ENCODE peak calls at places on chromosomes 1 and 21, in seven cellular contexts. One of them, this sample, is unnamed.

GRCh38 chr1:40909281-40909680 is 47.1 kb upstream of the CITED4 start:
- DNase-seq in fibroblast of lung: no peak
- DNase-seq in choroid plexus epithelial cell: no peak
- DNase-seq in bronchial epithelial cell: no peak
- DNase-seq in endodermal cell: no peak
- DNase-seq in progenitor cell of endocrine pancreas: no peak
- DNase-seq in uterus: no peak
- DNase-seq in this sample: no peak

GRCh38 chr1:97677702-97678101 is 243.1 kb downstream of the DPYD start:
- DNase-seq in uterus: no peak
- DNase-seq in choroid plexus epithelial cell: no peak
- DNase-seq in endodermal cell: no peak
- DNase-seq in bronchial epithelial cell: peak; percentile 12
- DNase-seq in progenitor cell of endocrine pancreas: no peak
- DNase-seq in fibroblast of lung: no peak
- DNase-seq in this sample: no peak

GRCh38 chr1:241109039-241109438 is 248.0 kb downstream of the RGS7 start:
- DNase-seq in progenitor cell of endocrine pancreas: no peak
- DNase-seq in endodermal cell: no peak
- DNase-seq in fibroblast of lung: no peak
- DNase-seq in choroid plexus epithelial cell: no peak
- DNase-seq in uterus: no peak
- DNase-seq in bronchial epithelial cell: no peak
- DNase-seq in this sample: no peak

GRCh38 chr1:88773540-88774150 is 89.6 kb downstream of the PKN2 start:
- DNase-seq in endodermal cell: no peak
- DNase-seq in fibroblast of lung: peak; percentile 46
- DNase-seq in progenitor cell of endocrine pancreas: no peak
- DNase-seq in uterus: no peak
- DNase-seq in bronchial epithelial cell: peak; percentile 90
- DNase-seq in choroid plexus epithelial cell: peak; percentile 62
- DNase-seq in this sample: no peak

GRCh38 chr1:17566892-17567291 is 27.4 kb downstream of the ARHGEF10L start:
- DNase-seq in endodermal cell: no peak
- DNase-seq in fibroblast of lung: no peak
- DNase-seq in uterus: no peak
- DNase-seq in progenitor cell of endocrine pancreas: no peak
- DNase-seq in choroid plexus epithelial cell: no peak
- DNase-seq in bronchial epithelial cell: no peak
- DNase-seq in this sample: no peak

GRCh38 chr21:37659874-37660273 is 256.4 kb downstream of the KCNJ6 start:
- DNase-seq in progenitor cell of endocrine pancreas: no peak
- DNase-seq in uterus: no peak
- DNase-seq in bronchial epithelial cell: no peak
- DNase-seq in fibroblast of lung: no peak
- DNase-seq in endodermal cell: no peak
- DNase-seq in choroid plexus epithelial cell: no peak
- DNase-seq in this sample: no peak

GRCh38 chr1:164648211-164649080 is 89.5 kb downstream of the PBX1 start:
- DNase-seq in bronchial epithelial cell: no peak
- DNase-seq in fibroblast of lung: no peak
- DNase-seq in choroid plexus epithelial cell: peak; percentile 70
- DNase-seq in endodermal cell: no peak
- DNase-seq in uterus: no peak
- DNase-seq in progenitor cell of endocrine pancreas: no peak
- DNase-seq in this sample: no peak

GRCh38 chr21:20949884-20950283 is 48.3 kb upstream of the NCAM2 start:
- DNase-seq in endodermal cell: no peak
- DNase-seq in choroid plexus epithelial cell: no peak
- DNase-seq in uterus: no peak
- DNase-seq in bronchial epithelial cell: no peak
- DNase-seq in fibroblast of lung: no peak
- DNase-seq in progenitor cell of endocrine pancreas: no peak
- DNase-seq in this sample: no peak

GRCh38 chr1:69172003-69173000 is 395.4 kb upstream of the LRRC7 start:
- DNase-seq in bronchial epithelial cell: peak; percentile 33
- DNase-seq in uterus: no peak
- DNase-seq in choroid plexus epithelial cell: peak; percentile 51
- DNase-seq in fibroblast of lung: peak; percentile 44
- DNase-seq in progenitor cell of endocrine pancreas: no peak
- DNase-seq in endodermal cell: no peak
- DNase-seq in this sample: no peak

GRCh38 chr1:241265428-241265827 is 91.6 kb downstream of the RGS7 start:
- DNase-seq in bronchial epithelial cell: no peak
- DNase-seq in progenitor cell of endocrine pancreas: no peak
- DNase-seq in uterus: no peak
- DNase-seq in endodermal cell: no peak
- DNase-seq in fibroblast of lung: no peak
- DNase-seq in choroid plexus epithelial cell: no peak
- DNase-seq in this sample: no peak

GRCh38 chr1:86914998-86915736 is 732 bp downstream of the HS2ST1 start:
- DNase-seq in uterus: peak; percentile 32
- DNase-seq in fibroblast of lung: peak; percentile 66
- DNase-seq in choroid plexus epithelial cell: peak; percentile 67
- DNase-seq in progenitor cell of endocrine pancreas: peak; percentile 31
- DNase-seq in bronchial epithelial cell: peak; percentile 57
- DNase-seq in endodermal cell: peak; percentile 87
- DNase-seq in this sample: peak; percentile 59

GRCh38 chr1:94670273-94670672 is 128.7 kb upstream of the F3 start:
- DNase-seq in progenitor cell of endocrine pancreas: no peak
- DNase-seq in choroid plexus epithelial cell: no peak
- DNase-seq in uterus: no peak
- DNase-seq in endodermal cell: peak; percentile 6
- DNase-seq in fibroblast of lung: no peak
- DNase-seq in bronchial epithelial cell: no peak
- DNase-seq in this sample: no peak

GRCh38 chr1:40712997-40713396 is 21.5 kb downstream of the NFYC start:
- DNase-seq in progenitor cell of endocrine pancreas: no peak
- DNase-seq in fibroblast of lung: no peak
- DNase-seq in choroid plexus epithelial cell: no peak
- DNase-seq in bronchial epithelial cell: no peak
- DNase-seq in uterus: no peak
- DNase-seq in endodermal cell: no peak
- DNase-seq in this sample: no peak

DNA sequence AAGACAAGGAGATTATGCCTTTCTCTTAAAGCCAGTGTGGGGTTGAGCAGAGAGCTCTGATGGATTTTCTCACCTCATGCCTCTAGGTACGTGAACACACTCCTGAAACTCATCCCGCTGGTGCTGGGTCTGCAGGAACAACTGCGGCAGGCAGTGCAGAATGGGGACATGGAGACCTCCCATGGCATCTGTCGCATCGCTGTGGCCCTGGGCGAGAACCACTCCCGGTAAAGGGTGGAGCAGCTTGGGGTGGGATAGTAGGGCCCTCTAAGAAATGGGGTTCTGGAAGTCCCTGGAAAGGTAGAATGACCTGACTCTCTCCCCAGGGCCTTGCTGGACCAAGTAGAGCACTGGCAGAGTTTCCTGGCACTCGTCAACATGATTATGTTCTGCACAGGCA is 9.5 kb downstream of the IPO13 start:
- DNase-seq in choroid plexus epithelial cell: no peak
- DNase-seq in endodermal cell: no peak
- DNase-seq in uterus: no peak
- DNase-seq in bronchial epithelial cell: no peak
- DNase-seq in fibroblast of lung: no peak
- DNase-seq in progenitor cell of endocrine pancreas: no peak
- DNase-seq in this sample: no peak
- TF ChIP-seq CTCF in choroid plexus epithelial cell: no peak
- TF ChIP-seq CTCF in endodermal cell: no peak
- TF ChIP-seq CTCF in uterus: no peak
- TF ChIP-seq CTCF in bronchial epithelial cell: no peak
- TF ChIP-seq CTCF in fibroblast of lung: no peak
- TF ChIP-seq CTCF in progenitor cell of endocrine pancreas: no peak
- TF ChIP-seq CTCF in this sample: no peak

GRCh38 chr21:14862794-14863720 is 201.7 kb downstream of the NRIP1 start:
- DNase-seq in progenitor cell of endocrine pancreas: no peak
- DNase-seq in choroid plexus epithelial cell: peak; percentile 56
- DNase-seq in bronchial epithelial cell: peak; percentile 27
- DNase-seq in endodermal cell: no peak
- DNase-seq in fibroblast of lung: peak; percentile 42
- DNase-seq in uterus: no peak
- DNase-seq in this sample: peak; percentile 26
- TF ChIP-seq CTCF in progenitor cell of endocrine pancreas: peak; percentile 87
- TF ChIP-seq CTCF in choroid plexus epithelial cell: peak; percentile 69
- TF ChIP-seq CTCF in bronchial epithelial cell: peak; percentile 39
- TF ChIP-seq CTCF in endodermal cell: peak; percentile 91
- TF ChIP-seq CTCF in fibroblast of lung: peak; percentile 59
- TF ChIP-seq CTCF in uterus: peak; percentile 32
- TF ChIP-seq CTCF in this sample: peak; percentile 77

GRCh38 chr1:208479435-208479834 is 235.3 kb upstream of the PLXNA2 start:
- DNase-seq in endodermal cell: no peak
- DNase-seq in fibroblast of lung: no peak
- DNase-seq in progenitor cell of endocrine pancreas: no peak
- DNase-seq in uterus: no peak
- DNase-seq in bronchial epithelial cell: no peak
- DNase-seq in choroid plexus epithelial cell: no peak
- DNase-seq in this sample: no peak
- TF ChIP-seq CTCF in endodermal cell: no peak
- TF ChIP-seq CTCF in fibroblast of lung: no peak
- TF ChIP-seq CTCF in progenitor cell of endocrine pancreas: no peak
- TF ChIP-seq CTCF in uterus: no peak
- TF ChIP-seq CTCF in bronchial epithelial cell: no peak
- TF ChIP-seq CTCF in choroid plexus epithelial cell: no peak
- TF ChIP-seq CTCF in this sample: no peak

DNA sequence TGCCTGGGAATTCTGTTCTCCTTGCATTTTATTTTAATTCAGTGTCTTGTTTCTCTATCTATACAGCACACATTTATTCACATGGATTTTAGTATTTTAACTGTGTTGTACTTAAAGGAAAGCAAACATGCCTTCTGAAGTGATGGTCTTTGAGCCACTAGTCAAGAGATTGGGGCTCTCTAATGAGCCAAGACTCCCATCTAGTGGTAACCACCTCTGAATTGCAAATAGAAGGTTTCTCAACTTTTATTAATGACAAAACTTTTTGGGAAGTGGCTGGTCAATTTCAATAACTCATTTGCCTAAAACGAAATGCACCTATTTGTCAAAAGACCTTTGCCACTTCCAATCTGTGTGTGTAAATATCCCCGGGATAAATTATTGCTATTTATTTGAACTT is 199.6 kb downstream of the LTN1 start:
- DNase-seq in fibroblast of lung: peak; percentile 86
- DNase-seq in bronchial epithelial cell: peak; percentile 23
- DNase-seq in progenitor cell of endocrine pancreas: no peak
- DNase-seq in choroid plexus epithelial cell: peak; percentile 79
- DNase-seq in uterus: no peak
- DNase-seq in endodermal cell: no peak
- DNase-seq in this sample: no peak
- TF ChIP-seq CTCF in fibroblast of lung: peak; percentile 71
- TF ChIP-seq CTCF in bronchial epithelial cell: peak; percentile 24
- TF ChIP-seq CTCF in progenitor cell of endocrine pancreas: peak; percentile 33
- TF ChIP-seq CTCF in choroid plexus epithelial cell: peak; percentile 75
- TF ChIP-seq CTCF in uterus: no peak
- TF ChIP-seq CTCF in endodermal cell: peak; percentile 73
- TF ChIP-seq CTCF in this sample: no peak

This sample was measured in nephron progenitor cell.